ENCODE peak calls at places on chromosome 9, in four cellular contexts. One of them, this sample, is unnamed.

GRCh38 chr9:91676042-91676441 is 252.4 kb upstream of the NFIL3 start:
- DNase-seq in H1: no peak
- DNase-seq in K562: peak; percentile 25
- DNase-seq in A549: no peak
- DNase-seq in this sample: peak; percentile 15

GRCh38 chr9:94987731-94988130 is 261.2 kb downstream of the AOPEP start:
- DNase-seq in K562: no peak
- DNase-seq in A549: no peak
- DNase-seq in H1: no peak
- DNase-seq in this sample: no peak

GRCh38 chr9:37963936-37964739 is 60.2 kb upstream of the SLC25A51 start:
- DNase-seq in A549: peak; percentile 54
- DNase-seq in K562: no peak
- DNase-seq in H1: no peak
- DNase-seq in this sample: peak; percentile 94

GRCh38 chr9:33765411-33765810 is 29.9 kb upstream of the PRSS3 start:
- DNase-seq in A549: no peak
- DNase-seq in K562: no peak
- DNase-seq in H1: no peak
- DNase-seq in this sample: no peak

GRCh38 chr9:88732128-88732527 is 197.2 kb downstream of the NXNL2 start:
- DNase-seq in A549: no peak
- DNase-seq in H1: no peak
- DNase-seq in K562: no peak
- DNase-seq in this sample: no peak

GRCh38 chr9:113669523-113670115 is 206.1 kb downstream of the RGS3 start:
- DNase-seq in K562: no peak
- DNase-seq in A549: no peak
- DNase-seq in H1: no peak
- DNase-seq in this sample: no peak

GRCh38 chr9:105908069-105908468 is 213.7 kb downstream of the TMEM38B start:
- DNase-seq in A549: no peak
- DNase-seq in H1: no peak
- DNase-seq in K562: no peak
- DNase-seq in this sample: no peak

GRCh38 chr9:120783611-120784047 is 9.6 kb downstream of the FBXW2 start:
- DNase-seq in A549: no peak
- DNase-seq in H1: no peak
- DNase-seq in K562: no peak
- DNase-seq in this sample: peak; percentile 87

GRCh38 chr9:131017067-131017466 is 8.1 kb downstream of the LAMC3 start:
- DNase-seq in H1: no peak
- DNase-seq in A549: no peak
- DNase-seq in K562: no peak
- DNase-seq in this sample: no peak

GRCh38 chr9:79611091-79611614 is 39.4 kb downstream of the TLE4 start:
- DNase-seq in A549: no peak
- DNase-seq in H1: no peak
- DNase-seq in K562: peak; percentile 18
- DNase-seq in this sample: no peak

GRCh38 chr9:79609468-79610018 is 37.8 kb downstream of the TLE4 start:
- DNase-seq in A549: no peak
- DNase-seq in K562: no peak
- DNase-seq in H1: no peak
- DNase-seq in this sample: no peak

GRCh38 chr9:79615038-79615437 is 43.3 kb downstream of the TLE4 start:
- DNase-seq in H1: no peak
- DNase-seq in A549: no peak
- DNase-seq in K562: no peak
- DNase-seq in this sample: no peak

GRCh38 chr9:79613145-79613544 is 41.4 kb downstream of the TLE4 start:
- DNase-seq in A549: no peak
- DNase-seq in K562: no peak
- DNase-seq in H1: no peak
- DNase-seq in this sample: no peak

GRCh38 chr9:79610019-79610760 is 38.4 kb downstream of the TLE4 start:
- DNase-seq in K562: no peak
- DNase-seq in A549: no peak
- DNase-seq in H1: no peak
- DNase-seq in this sample: no peak
- TF ChIP-seq JUN in K562: no peak
- TF ChIP-seq JUN in A549: no peak
- TF ChIP-seq JUN in H1: no peak
- TF ChIP-seq JUN in this sample: no peak

GRCh38 chr9:128553695-128554094 is 1.3 kb downstream of the SPTAN1 start:
- DNase-seq in A549: no peak
- DNase-seq in H1: no peak
- DNase-seq in K562: no peak
- DNase-seq in this sample: no peak
- TF ChIP-seq CEBPB in A549: no peak
- TF ChIP-seq CEBPB in H1: no peak
- TF ChIP-seq CEBPB in K562: no peak
- TF ChIP-seq CEBPB in this sample: no peak

GRCh38 chr9:98501776-98502175 is 207.0 kb downstream of the GABBR2 start:
- DNase-seq in A549: no peak
- DNase-seq in H1: peak; percentile 32
- DNase-seq in K562: no peak
- DNase-seq in this sample: no peak
- TF ChIP-seq JUN in A549: no peak
- TF ChIP-seq JUN in H1: no peak
- TF ChIP-seq JUN in K562: no peak
- TF ChIP-seq JUN in this sample: no peak

GRCh38 chr9:237141-237857 is 22.6 kb downstream of the DOCK8 start:
- DNase-seq in K562: no peak
- DNase-seq in H1: no peak
- DNase-seq in A549: no peak
- DNase-seq in this sample: no peak
- TF ChIP-seq CEBPB in K562: no peak
- TF ChIP-seq CEBPB in H1: no peak
- TF ChIP-seq CEBPB in A549: no peak
- TF ChIP-seq CEBPB in this sample: no peak

GRCh38 chr9:8205580-8205979 is 406.0 kb upstream of the DMAC1 start:
- DNase-seq in H1: no peak
- DNase-seq in A549: no peak
- DNase-seq in K562: no peak
- DNase-seq in this sample: no peak

GRCh38 chr9:8208465-8208864 is 408.9 kb upstream of the DMAC1 start:
- DNase-seq in H1: no peak
- DNase-seq in A549: no peak
- DNase-seq in K562: no peak
- DNase-seq in this sample: no peak

GRCh38 chr9:8206720-8207119 is 407.1 kb upstream of the DMAC1 start:
- DNase-seq in H1: no peak
- DNase-seq in K562: no peak
- DNase-seq in A549: no peak
- DNase-seq in this sample: no peak
- TF ChIP-seq JUN in H1: no peak
- TF ChIP-seq JUN in K562: no peak
- TF ChIP-seq JUN in A549: no peak
- TF ChIP-seq JUN in this sample: no peak

GRCh38 chr9:81522721-81523551 is 166.4 kb downstream of the TLE1 start:
- DNase-seq in K562: peak; percentile 0
- DNase-seq in H1: no peak
- DNase-seq in A549: peak; percentile 25
- DNase-seq in this sample: peak; percentile 77
- TF ChIP-seq CEBPB in K562: no peak
- TF ChIP-seq CEBPB in H1: no peak
- TF ChIP-seq CEBPB in A549: no peak
- TF ChIP-seq CEBPB in this sample: no peak

GRCh38 chr9:12968093-12968492 is 193.3 kb downstream of the LURAP1L start:
- DNase-seq in K562: peak; percentile 2
- DNase-seq in H1: no peak
- DNase-seq in A549: no peak
- DNase-seq in this sample: no peak

GRCh38 chr9:12975496-12975895 is 200.7 kb downstream of the LURAP1L start:
- DNase-seq in K562: no peak
- DNase-seq in A549: no peak
- DNase-seq in H1: no peak
- DNase-seq in this sample: no peak

GRCh38 chr9:12973702-12974101 is 198.9 kb downstream of the LURAP1L start:
- DNase-seq in K562: no peak
- DNase-seq in H1: no peak
- DNase-seq in A549: no peak
- DNase-seq in this sample: no peak

DNA sequence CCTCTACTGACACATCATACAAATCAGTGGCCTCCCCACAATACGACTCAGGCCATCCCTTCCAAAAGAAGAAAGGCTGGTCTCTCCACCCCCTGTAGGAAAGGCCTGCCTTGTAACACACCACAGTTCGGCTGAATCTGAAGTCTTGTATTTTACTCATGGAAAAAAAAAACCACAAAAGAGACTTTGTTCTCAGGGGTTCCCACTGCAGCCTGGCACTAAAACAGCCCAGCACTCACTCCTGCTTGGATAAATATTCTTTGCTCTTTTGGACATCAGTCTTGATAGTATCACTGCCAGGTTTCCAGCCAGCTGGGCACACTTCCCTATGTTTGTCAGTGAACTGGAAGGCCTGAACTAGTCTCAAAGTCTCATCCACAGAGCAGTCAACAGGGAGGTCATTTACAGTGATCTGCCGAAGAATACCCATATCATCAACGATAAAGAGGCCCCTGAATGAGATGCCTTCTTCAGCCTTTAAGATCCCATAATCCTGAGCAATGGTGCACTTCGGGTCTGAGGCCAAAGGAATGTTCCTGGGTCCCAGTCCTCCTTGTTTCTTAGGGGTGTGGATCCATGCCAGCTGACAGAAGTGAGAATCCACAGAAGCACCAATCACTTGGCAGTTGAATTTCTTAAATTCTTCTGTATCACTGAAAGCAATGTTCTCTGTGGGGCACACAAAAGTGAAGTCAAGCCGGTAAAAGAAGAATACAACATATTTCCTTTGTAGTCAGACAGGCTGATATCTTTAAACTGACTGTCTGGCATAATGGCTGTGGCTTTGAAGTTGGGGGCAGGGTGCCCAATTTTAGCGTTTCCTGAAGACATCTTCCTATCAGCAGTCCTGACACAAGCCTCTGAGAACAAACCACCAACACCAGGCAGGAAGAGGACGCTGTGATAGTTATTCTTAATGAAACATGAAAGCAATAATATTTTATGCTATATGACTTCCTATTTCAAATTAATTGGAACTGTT is 198.1 kb downstream of the LURAP1L start:
- DNase-seq in K562: no peak
- DNase-seq in H1: no peak
- DNase-seq in A549: no peak
- DNase-seq in this sample: peak; percentile 27
- TF ChIP-seq JUN in K562: no peak
- TF ChIP-seq JUN in H1: no peak
- TF ChIP-seq JUN in A549: no peak
- TF ChIP-seq JUN in this sample: no peak

GRCh38 chr9:12696931-12697622 is 3.9 kb downstream of the TYRP1 start:
- DNase-seq in K562: no peak
- DNase-seq in A549: no peak
- DNase-seq in H1: no peak
- DNase-seq in this sample: no peak

GRCh38 chr9:12698293-12698692 is 5.1 kb downstream of the TYRP1 start:
- DNase-seq in K562: no peak
- DNase-seq in H1: no peak
- DNase-seq in A549: no peak
- DNase-seq in this sample: no peak

GRCh38 chr9:12699529-12699928 is 6.3 kb downstream of the TYRP1 start:
- DNase-seq in A549: no peak
- DNase-seq in K562: no peak
- DNase-seq in H1: no peak
- DNase-seq in this sample: no peak

GRCh38 chr9:12698986-12699385 is 5.8 kb downstream of the TYRP1 start:
- DNase-seq in H1: no peak
- DNase-seq in K562: no peak
- DNase-seq in A549: no peak
- DNase-seq in this sample: no peak

GRCh38 chr9:12697719-12698118 is 4.5 kb downstream of the TYRP1 start:
- DNase-seq in A549: no peak
- DNase-seq in H1: no peak
- DNase-seq in K562: no peak
- DNase-seq in this sample: no peak
- TF ChIP-seq CEBPB in A549: no peak
- TF ChIP-seq CEBPB in H1: no peak
- TF ChIP-seq CEBPB in K562: no peak
- TF ChIP-seq CEBPB in this sample: no peak

GRCh38 chr9:21450733-21451394 is 10.6 kb downstream of the IFNA1 start:
- DNase-seq in K562: no peak
- DNase-seq in A549: no peak
- DNase-seq in H1: no peak
- DNase-seq in this sample: peak; percentile 10
- TF ChIP-seq JUN in K562: no peak
- TF ChIP-seq JUN in A549: no peak
- TF ChIP-seq JUN in H1: no peak
- TF ChIP-seq JUN in this sample: no peak